ENCODE peak calls at places on chromosome 11, in nine cellular contexts. Y, B, N, E, F, G, C, Q and D are unnamed samples.

GRCh38 chr11:111819161-111820058 is 52.0 kb downstream of the ALG9 start:
- DNase-seq in C (no peak), N (no peak), Q (no peak), B (no peak), Y (no peak), F (no peak), E (no peak), G (no peak), D (no peak)

GRCh38 chr11:91231226-91231625 is 993.4 kb upstream of the FAT3 start:
- DNase-seq in G (no peak), C (no peak), F (no peak), E (no peak), B (no peak), Q (no peak), Y (no peak), N (no peak), D (no peak)

GRCh38 chr11:11291432-11292015 is 61.5 kb downstream of the CSNK2A3 start:
- DNase-seq in Y (no peak), Q (peak; percentile 87), B (no peak), E (no peak), N (peak; percentile 64), C (no peak), F (no peak), G (no peak), D (no peak)

GRCh38 chr11:68763181-68763721 is 11.9 kb upstream of the TESMIN start:
- DNase-seq in E (peak; percentile 46), F (no peak), N (no peak), Y (no peak), B (no peak), G (no peak), C (no peak), Q (no peak), D (no peak)

GRCh38 chr11:58774164-58774593 is 42.4 kb upstream of the GLYAT start:
- DNase-seq in C (no peak), Q (no peak), N (no peak), G (no peak), E (no peak), B (no peak), F (no peak), Y (no peak), D (no peak)

GRCh38 chr11:93089474-93090102 is 108.2 kb downstream of the SLC36A4 start:
- DNase-seq in B (peak; percentile 25), G (no peak), F (no peak), C (no peak), Y (peak; percentile 14), Q (peak; percentile 94), N (no peak), E (peak; percentile 62), D (no peak)

GRCh38 chr11:69157822-69158231 is 2.1 kb downstream of the SMIM38 start:
- DNase-seq in B (no peak), Y (no peak), C (no peak), F (no peak), E (no peak), G (no peak), N (no peak), Q (no peak), D (no peak)

GRCh38 chr11:70595452-70595851 is 197.1 kb downstream of the CTTN start:
- DNase-seq in N (no peak), G (no peak), Y (no peak), B (no peak), E (no peak), C (no peak), F (no peak), Q (no peak), D (no peak)

GRCh38 chr11:1520209-1520986 is 33.8 kb upstream of the MOB2 start:
- DNase-seq in C (no peak), F (no peak), B (no peak), N (no peak), Q (no peak), G (no peak), E (no peak), Y (no peak), D (no peak)

GRCh38 chr11:86484164-86484794 is 109.6 kb downstream of the CCDC81 start:
- DNase-seq in E (no peak), G (no peak), F (no peak), Y (no peak), N (no peak), B (no peak), Q (no peak), C (no peak), D (peak; percentile 67)

GRCh38 chr11:41018224-41018623 is 441.2 kb downstream of the LRRC4C start:
- DNase-seq in B (no peak), F (no peak), Q (no peak), E (no peak), N (no peak), C (no peak), G (no peak), Y (no peak), D (no peak)

GRCh38 chr11:24855951-24856350 is 359.1 kb downstream of the LUZP2 start:
- DNase-seq in N (no peak), Q (no peak), Y (no peak), F (no peak), G (no peak), E (no peak), C (no peak), B (no peak), D (no peak)

GRCh38 chr11:123100378-123101085 is 38.6 kb upstream of the HSPA8 start:
- DNase-seq in F (no peak), B (peak; percentile 7), N (no peak), E (no peak), G (no peak), C (no peak), Y (no peak), Q (peak; percentile 1), D (no peak)

GRCh38 chr11:98029832-98030231 is 990.9 kb upstream of the CNTN5 start:
- DNase-seq in C (no peak), B (no peak), E (no peak), F (no peak), G (no peak), N (no peak), Q (no peak), Y (no peak), D (no peak)

GRCh38 chr11:114208371-114208770 is 87.8 kb upstream of the NNMT start:
- DNase-seq in B (no peak), F (peak; percentile 32), G (no peak), E (no peak), N (no peak), Q (no peak), C (no peak), Y (no peak), D (no peak)

GRCh38 chr11:118819687-118820086 is 28.7 kb upstream of the DDX6 start:
- DNase-seq in Q (no peak), E (no peak), F (no peak), C (no peak), G (no peak), B (no peak), Y (no peak), N (no peak), D (no peak)

GRCh38 chr11:120909676-120910215 is 114.2 kb upstream of the TBCEL start:
- DNase-seq in F (no peak), N (no peak), B (no peak), Y (no peak), E (no peak), Q (no peak), C (no peak), G (no peak), D (no peak)

GRCh38 chr11:64687641-64688533 is 35.1 kb downstream of the NRXN2 start:
- DNase-seq in F (no peak), Q (no peak), G (no peak), C (no peak), E (peak; percentile 47), Y (no peak), N (no peak), B (no peak), D (no peak)

GRCh38 chr11:64994318-64994717 is 2.5 kb downstream of the BATF2 start:
- DNase-seq in F (no peak), N (no peak), Y (no peak), C (no peak), B (no peak), E (no peak), Q (no peak), G (no peak), D (no peak)

GRCh38 chr11:113884361-113884836 is 9.0 kb upstream of the USP28 start:
- DNase-seq in Y (no peak), C (no peak), N (no peak), F (no peak), E (peak; percentile 34), Q (no peak), B (no peak), G (no peak), D (no peak)